ENCODE peak calls at places on chromosomes 12 and 14, in six cellular contexts. One of them, this sample, is unnamed.

GRCh38 chr12:64618953-64619590 is 8.8 kb downstream of the RASSF3 start:
- DNase-seq in CD8-positive, alpha-beta T cell: no peak
- DNase-seq in stomach: no peak
- DNase-seq in fibroblast of pulmonary artery: peak
- DNase-seq in pancreas: no peak
- DNase-seq in astrocyte of the cerebellum: no peak
- DNase-seq in this sample: peak

GRCh38 chr14:68655961-68656360 is 136.9 kb downstream of the ZFP36L1 start:
- DNase-seq in fibroblast of pulmonary artery: no peak
- DNase-seq in astrocyte of the cerebellum: no peak
- DNase-seq in CD8-positive, alpha-beta T cell: no peak
- DNase-seq in pancreas: no peak
- DNase-seq in stomach: no peak
- DNase-seq in this sample: no peak

GRCh38 chr12:80400591-80400991 is 43.4 kb upstream of the PTPRQ start:
- DNase-seq in pancreas: no peak
- DNase-seq in CD8-positive, alpha-beta T cell: no peak
- DNase-seq in fibroblast of pulmonary artery: peak
- DNase-seq in stomach: no peak
- DNase-seq in astrocyte of the cerebellum: no peak
- DNase-seq in this sample: no peak

GRCh38 chr14:73463411-73463810 is 5.1 kb upstream of the NUMB start:
- DNase-seq in fibroblast of pulmonary artery: peak
- DNase-seq in CD8-positive, alpha-beta T cell: no peak
- DNase-seq in pancreas: peak
- DNase-seq in astrocyte of the cerebellum: no peak
- DNase-seq in stomach: peak
- DNase-seq in this sample: peak

GRCh38 chr12:114878781-114879180 is 194.8 kb upstream of the TBX3 start:
- DNase-seq in pancreas: no peak
- DNase-seq in stomach: no peak
- DNase-seq in CD8-positive, alpha-beta T cell: no peak
- DNase-seq in astrocyte of the cerebellum: no peak
- DNase-seq in fibroblast of pulmonary artery: no peak
- DNase-seq in this sample: no peak

GRCh38 chr12:93591137-93591868 is 18.8 kb downstream of the SOCS2 start:
- DNase-seq in astrocyte of the cerebellum: peak
- DNase-seq in stomach: peak
- DNase-seq in fibroblast of pulmonary artery: peak
- DNase-seq in CD8-positive, alpha-beta T cell: no peak
- DNase-seq in pancreas: peak
- DNase-seq in this sample: peak

GRCh38 chr12:51056242-51056641 is 8.1 kb downstream of the LETMD1 start:
- DNase-seq in fibroblast of pulmonary artery: peak
- DNase-seq in stomach: no peak
- DNase-seq in pancreas: no peak
- DNase-seq in astrocyte of the cerebellum: no peak
- DNase-seq in CD8-positive, alpha-beta T cell: no peak
- DNase-seq in this sample: peak

GRCh38 chr12:153080-153746 is 60.7 kb downstream of the SLC6A12 start:
- DNase-seq in pancreas: peak
- DNase-seq in fibroblast of pulmonary artery: peak
- DNase-seq in CD8-positive, alpha-beta T cell: peak
- DNase-seq in stomach: peak
- DNase-seq in astrocyte of the cerebellum: no peak
- DNase-seq in this sample: peak

GRCh38 chr12:29625359-29625953 is 128.0 kb upstream of the OVCH1 start:
- DNase-seq in pancreas: no peak
- DNase-seq in fibroblast of pulmonary artery: no peak
- DNase-seq in CD8-positive, alpha-beta T cell: no peak
- DNase-seq in astrocyte of the cerebellum: no peak
- DNase-seq in stomach: no peak
- DNase-seq in this sample: no peak

GRCh38 chr14:92458136-92458958 is 55.2 kb upstream of the RIN3 start:
- DNase-seq in stomach: no peak
- DNase-seq in fibroblast of pulmonary artery: no peak
- DNase-seq in astrocyte of the cerebellum: no peak
- DNase-seq in CD8-positive, alpha-beta T cell: no peak
- DNase-seq in pancreas: no peak
- DNase-seq in this sample: no peak

GRCh38 chr12:50112456-50113218 is 601 bp downstream of the COX14 start:
- DNase-seq in astrocyte of the cerebellum: no peak
- DNase-seq in CD8-positive, alpha-beta T cell: no peak
- DNase-seq in fibroblast of pulmonary artery: no peak
- DNase-seq in pancreas: no peak
- DNase-seq in stomach: peak
- DNase-seq in this sample: no peak

GRCh38 chr12:89355243-89356068 is 3.2 kb upstream of the DUSP6 start:
- DNase-seq in astrocyte of the cerebellum: no peak
- DNase-seq in fibroblast of pulmonary artery: no peak
- DNase-seq in pancreas: no peak
- DNase-seq in stomach: no peak
- DNase-seq in CD8-positive, alpha-beta T cell: no peak
- DNase-seq in this sample: no peak
- TF ChIP-seq CTCF in astrocyte of the cerebellum: peak
- TF ChIP-seq CTCF in fibroblast of pulmonary artery: no peak
- TF ChIP-seq CTCF in pancreas: no peak
- TF ChIP-seq CTCF in stomach: no peak
- TF ChIP-seq CTCF in CD8-positive, alpha-beta T cell: no peak
- TF ChIP-seq CTCF in this sample: peak

DNA sequence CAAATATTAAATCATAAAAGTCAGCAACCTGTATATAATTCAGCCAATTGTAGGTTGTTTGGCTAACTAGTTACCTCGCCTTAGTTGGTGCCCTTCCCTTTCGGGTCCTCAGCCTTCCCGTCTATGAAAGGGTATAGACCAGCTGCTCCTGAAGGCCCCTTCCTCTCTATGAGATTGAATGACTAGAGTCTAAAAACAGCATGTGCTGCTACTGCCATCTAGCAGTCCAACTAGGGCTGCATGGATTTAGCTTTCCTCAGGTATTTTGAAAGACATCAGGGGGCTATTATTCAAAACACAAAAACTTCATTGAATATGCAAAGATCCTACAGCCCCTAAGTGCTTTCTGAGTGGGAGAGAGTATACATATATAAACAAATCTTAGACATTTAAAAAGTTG is 37.0 kb upstream of the TMEM263 start:
- DNase-seq in CD8-positive, alpha-beta T cell: no peak
- DNase-seq in stomach: no peak
- DNase-seq in astrocyte of the cerebellum: peak
- DNase-seq in pancreas: no peak
- DNase-seq in fibroblast of pulmonary artery: peak
- DNase-seq in this sample: peak
- TF ChIP-seq CTCF in CD8-positive, alpha-beta T cell: no peak
- TF ChIP-seq CTCF in stomach: no peak
- TF ChIP-seq CTCF in astrocyte of the cerebellum: peak
- TF ChIP-seq CTCF in pancreas: no peak
- TF ChIP-seq CTCF in fibroblast of pulmonary artery: peak
- TF ChIP-seq CTCF in this sample: peak

GRCh38 chr12:2248901-2249381 is 196.2 kb downstream of the CACNA1C start:
- DNase-seq in CD8-positive, alpha-beta T cell: no peak
- DNase-seq in pancreas: no peak
- DNase-seq in fibroblast of pulmonary artery: no peak
- DNase-seq in stomach: no peak
- DNase-seq in astrocyte of the cerebellum: no peak
- DNase-seq in this sample: peak

GRCh38 chr12:2247109-2247508 is 194.3 kb downstream of the CACNA1C start:
- DNase-seq in fibroblast of pulmonary artery: no peak
- DNase-seq in astrocyte of the cerebellum: no peak
- DNase-seq in CD8-positive, alpha-beta T cell: no peak
- DNase-seq in stomach: no peak
- DNase-seq in pancreas: no peak
- DNase-seq in this sample: no peak

GRCh38 chr12:2248087-2248900 is 195.5 kb downstream of the CACNA1C start:
- DNase-seq in stomach: no peak
- DNase-seq in pancreas: no peak
- DNase-seq in fibroblast of pulmonary artery: no peak
- DNase-seq in CD8-positive, alpha-beta T cell: no peak
- DNase-seq in astrocyte of the cerebellum: no peak
- DNase-seq in this sample: no peak

GRCh38 chr12:2244013-2244861 is 191.4 kb downstream of the CACNA1C start:
- DNase-seq in fibroblast of pulmonary artery: peak
- DNase-seq in astrocyte of the cerebellum: peak
- DNase-seq in CD8-positive, alpha-beta T cell: no peak
- DNase-seq in stomach: no peak
- DNase-seq in pancreas: no peak
- DNase-seq in this sample: peak

DNA sequence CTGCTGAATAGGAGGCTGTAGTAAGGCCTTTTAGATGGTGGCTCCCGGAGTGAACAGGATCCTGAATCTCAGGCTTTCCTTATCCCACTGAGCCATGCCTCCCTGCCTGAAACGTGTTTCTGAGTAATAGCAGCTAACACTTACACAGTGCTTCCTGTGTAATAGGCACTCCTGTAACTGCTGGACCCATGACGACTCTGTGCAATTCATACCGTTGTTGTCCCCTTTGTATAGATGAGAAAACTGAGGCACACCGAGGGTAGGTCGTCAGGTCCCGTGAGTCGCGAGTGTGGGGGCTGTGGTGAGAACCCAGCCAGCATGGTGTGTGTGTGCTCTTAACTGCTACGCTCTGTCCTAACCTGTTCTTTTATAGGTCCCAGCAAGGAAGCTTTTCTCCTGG is 193.6 kb downstream of the CACNA1C start:
- DNase-seq in fibroblast of pulmonary artery: no peak
- DNase-seq in pancreas: no peak
- DNase-seq in astrocyte of the cerebellum: no peak
- DNase-seq in CD8-positive, alpha-beta T cell: no peak
- DNase-seq in stomach: no peak
- DNase-seq in this sample: no peak
- TF ChIP-seq CTCF in fibroblast of pulmonary artery: no peak
- TF ChIP-seq CTCF in pancreas: no peak
- TF ChIP-seq CTCF in astrocyte of the cerebellum: no peak
- TF ChIP-seq CTCF in CD8-positive, alpha-beta T cell: no peak
- TF ChIP-seq CTCF in stomach: no peak
- TF ChIP-seq CTCF in this sample: no peak

GRCh38 chr14:106044949-106045596 is 518.7 kb downstream of the TMEM121 start:
- DNase-seq in astrocyte of the cerebellum: no peak
- DNase-seq in CD8-positive, alpha-beta T cell: peak
- DNase-seq in fibroblast of pulmonary artery: no peak
- DNase-seq in pancreas: peak
- DNase-seq in stomach: peak
- DNase-seq in this sample: no peak
- TF ChIP-seq CTCF in astrocyte of the cerebellum: no peak
- TF ChIP-seq CTCF in CD8-positive, alpha-beta T cell: peak
- TF ChIP-seq CTCF in fibroblast of pulmonary artery: no peak
- TF ChIP-seq CTCF in pancreas: no peak
- TF ChIP-seq CTCF in stomach: peak
- TF ChIP-seq CTCF in this sample: peak